ENCODE peak calls at places on chromosomes 7 and 10, in ten cellular contexts. U, V, Z, C, I, T, J, L, X and M are unnamed samples. For H3K36me3, the result is how much of the 10 kb centered on the place peaks cover.

GRCh38 chr7:141700291-141700847 is 1.6 kb downstream of the DENND11 start:
- DNase-seq in U (no peak), V (no peak), Z (no peak), C (no peak), I (no peak), T (no peak), J (no peak), L (no peak), X (no peak), M (no peak)

GRCh38 chr10:49379596-49380410 is 16.1 kb downstream of the DRGX start:
- DNase-seq in U (no peak), V (no peak), Z (no peak), C (peak), I (no peak), T (no peak), J (no peak), L (no peak), X (no peak), M (no peak)

GRCh38 chr10:99660662-99661369 is 1.5 kb downstream of the ENTPD7 start:
- DNase-seq in U (no peak), V (peak), Z (no peak), C (peak), I (no peak), T (no peak), J (no peak), L (no peak), X (no peak), M (no peak)

GRCh38 chr10:12984165-12984747 is 17.3 kb downstream of the CCDC3 start:
- DNase-seq in U (peak), V (peak), Z (no peak), C (no peak), I (no peak), T (no peak), J (no peak), L (no peak), X (no peak), M (no peak)

GRCh38 chr10:44960098-44960480 is 487 bp downstream of the RASSF4 start:
- DNase-seq in U (peak), V (no peak), Z (no peak), C (peak), I (no peak), T (no peak), J (no peak), L (no peak), X (no peak), M (no peak)

GRCh38 chr7:93890041-93890463 is 501 bp downstream of the TFPI2 start:
- DNase-seq in U (peak), V (peak), Z (no peak), C (peak), I (peak), T (peak), J (no peak), L (peak), X (peak), M (no peak)

GRCh38 chr10:96056787-96057186 is 13.4 kb downstream of the CCNJ start:
- DNase-seq in U (no peak), V (no peak), Z (no peak), C (no peak), I (no peak), T (no peak), J (no peak), L (no peak), X (no peak), M (no peak)

GRCh38 chr10:77965294-77965693 is 38.7 kb upstream of the DLG5 start:
- DNase-seq in U (peak), V (peak), Z (no peak), C (no peak), I (no peak), T (no peak), J (no peak), L (no peak), X (no peak), M (no peak)

GRCh38 chr10:28853195-28853594 is 175.9 kb downstream of the BAMBI start:
- DNase-seq in U (peak), V (no peak), Z (no peak), C (no peak), I (no peak), T (no peak), J (no peak), L (no peak), X (no peak), M (no peak)

GRCh38 chr7:84469034-84469433 is 274.4 kb upstream of the SEMA3A start:
- DNase-seq in U (no peak), V (no peak), Z (no peak), C (no peak), I (no peak), T (no peak), J (no peak), L (no peak), X (no peak), M (no peak)

GRCh38 chr10:72334196-72334831 is 20.4 kb downstream of the DNAJB12 start:
- DNase-seq in U (no peak), V (peak), Z (no peak), C (peak), I (peak), T (peak), J (peak), L (peak), X (no peak), M (no peak)

GRCh38 chr7:47186316-47186715 is 395.6 kb downstream of the TNS3 start:
- DNase-seq in U (no peak), V (no peak), Z (no peak), C (no peak), I (no peak), T (no peak), J (no peak), L (no peak), X (no peak), M (no peak)

GRCh38 chr7:123865517-123866117 is 20.6 kb downstream of the HYAL4 start:
- DNase-seq in U (no peak), V (peak), Z (peak), C (peak), I (peak), T (peak), J (no peak), L (peak), X (peak), M (peak)

GRCh38 chr10:48594371-48594770 is 10.5 kb downstream of the ARHGAP22 start:
- DNase-seq in U (no peak), V (no peak), Z (no peak), C (peak), I (no peak), T (no peak), J (no peak), L (no peak), X (no peak), M (no peak)

GRCh38 chr7:84144480-84144879 is 50.1 kb downstream of the SEMA3A start:
- DNase-seq in U (no peak), V (no peak), Z (no peak), C (peak), I (no peak), T (no peak), J (no peak), L (no peak), X (no peak), M (no peak)

GRCh38 chr7:44914992-44915607 is 29.8 kb upstream of the PURB start:
- DNase-seq in U (no peak), V (no peak), Z (no peak), C (no peak), I (no peak), T (no peak), J (no peak), L (no peak), X (no peak), M (no peak)

GRCh38 chr10:28997736-28998135 is 291.1 kb upstream of the LYZL1 start:
- DNase-seq in U (no peak), V (no peak), Z (peak), C (no peak), I (no peak), T (no peak), J (no peak), L (no peak), X (no peak), M (peak)

GRCh38 chr10:12875100-12875499 is 126.4 kb downstream of the CCDC3 start:
- DNase-seq in U (no peak), V (no peak), Z (no peak), C (no peak), I (no peak), T (no peak), J (no peak), L (no peak), X (no peak), M (no peak)

GRCh38 chr7:128831178-128831993 is 1.2 kb downstream of the FLNC start:
- DNase-seq in U (no peak), V (peak), Z (no peak), C (peak), I (no peak), T (peak), J (peak), L (peak), X (peak), M (no peak)

GRCh38 chr7:85186083-85186520 is 754 bp downstream of the SEMA3D start:
- DNase-seq in U (peak), V (peak), Z (peak), C (peak), I (no peak), T (peak), J (no peak), L (peak), X (peak), M (no peak)

GRCh38 chr7:24580283-24580946 is 7.2 kb downstream of the PALS2 start:
- DNase-seq in U (no peak), V (no peak), Z (no peak), C (no peak), I (no peak), T (no peak), J (no peak), L (no peak), X (no peak), M (peak)

GRCh38 chr7:66050990-66051424 is 24.6 kb upstream of the ASL start:
- DNase-seq in U (peak), V (peak), Z (peak), C (peak), I (peak), T (no peak), J (no peak), L (peak), X (no peak), M (peak)

GRCh38 chr7:136692221-136692620 is 176.2 kb upstream of the CHRM2 start:
- DNase-seq in U (no peak), V (no peak), Z (no peak), C (no peak), I (no peak), T (no peak), J (no peak), L (peak), X (no peak), M (no peak)

GRCh38 chr10:8045728-8046494 is 8.6 kb upstream of the GATA3 start:
- DNase-seq in U (no peak), V (no peak), Z (no peak), C (peak), I (no peak), T (no peak), J (no peak), L (no peak), X (no peak), M (no peak)

GRCh38 chr10:101588879-101589278 is 758 bp downstream of the DPCD start:
- DNase-seq in U (no peak), V (peak), Z (no peak), C (peak), I (no peak), T (no peak), J (no peak), L (no peak), X (no peak), M (no peak)

GRCh38 chr10:79098596-79099015 is 29.8 kb downstream of the ZMIZ1 start:
- DNase-seq in U (no peak), V (no peak), Z (no peak), C (no peak), I (no peak), T (no peak), J (no peak), L (no peak), X (no peak), M (no peak)

GRCh38 chr10:128077155-128077875 is 48.9 kb downstream of the MKI67 start:
- DNase-seq in U (peak), V (no peak), Z (no peak), C (no peak), I (no peak), T (no peak), J (no peak), L (no peak), X (no peak), M (no peak)

GRCh38 chr10:128078136-128078969 is 47.9 kb downstream of the MKI67 start:
- DNase-seq in U (peak), V (no peak), Z (no peak), C (peak), I (peak), T (peak), J (no peak), L (peak), X (peak), M (no peak)

GRCh38 chr10:128080641-128081040 is 45.6 kb downstream of the MKI67 start:
- DNase-seq in U (peak), V (no peak), Z (no peak), C (no peak), I (no peak), T (no peak), J (no peak), L (no peak), X (no peak), M (no peak)

GRCh38 chr10:128083191-128083895 is 42.9 kb downstream of the MKI67 start:
- DNase-seq in U (no peak), V (no peak), Z (no peak), C (no peak), I (no peak), T (no peak), J (no peak), L (no peak), X (no peak), M (no peak)

DNA sequence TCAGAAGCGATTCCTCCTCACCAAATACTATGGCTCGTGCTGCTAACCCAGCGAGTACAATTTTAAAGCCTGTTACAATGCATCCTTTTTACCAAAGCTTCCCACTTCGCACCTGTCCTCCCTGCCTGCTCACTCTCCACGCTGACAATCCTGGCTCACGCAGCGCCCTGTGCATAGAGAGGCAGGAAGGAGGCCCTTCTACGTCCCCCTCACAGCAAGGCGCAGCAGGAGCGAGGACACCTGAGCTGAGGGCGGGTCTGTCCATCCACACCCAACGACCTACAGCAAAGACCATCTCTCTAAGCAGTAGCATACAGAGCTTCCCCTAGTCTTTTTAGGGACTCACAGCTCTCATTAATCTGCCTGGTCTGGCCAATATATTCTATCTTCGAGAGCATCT is 46.0 kb downstream of the MKI67 start:
- DNase-seq in U (peak), V (no peak), Z (no peak), C (no peak), I (no peak), T (no peak), J (no peak), L (no peak), X (no peak), M (no peak)
- H3K36me3 ChIP-seq in U (under half), V (under half), Z (under half), C (under half), I (under half), T (under half), J (half or more), L (under half), X (under half), M (under half)

GRCh38 chr10:67923551-67923950 is 39.1 kb downstream of the SIRT1 start:
- DNase-seq in U (no peak), V (no peak), Z (no peak), C (no peak), I (no peak), T (no peak), J (no peak), L (no peak), X (no peak), M (no peak)
- H3K36me3 ChIP-seq in U (half or more), V (under half), Z (under half), C (under half), I (under half), T (under half), J (half or more), L (under half), X (under half), M (under half)

DNA sequence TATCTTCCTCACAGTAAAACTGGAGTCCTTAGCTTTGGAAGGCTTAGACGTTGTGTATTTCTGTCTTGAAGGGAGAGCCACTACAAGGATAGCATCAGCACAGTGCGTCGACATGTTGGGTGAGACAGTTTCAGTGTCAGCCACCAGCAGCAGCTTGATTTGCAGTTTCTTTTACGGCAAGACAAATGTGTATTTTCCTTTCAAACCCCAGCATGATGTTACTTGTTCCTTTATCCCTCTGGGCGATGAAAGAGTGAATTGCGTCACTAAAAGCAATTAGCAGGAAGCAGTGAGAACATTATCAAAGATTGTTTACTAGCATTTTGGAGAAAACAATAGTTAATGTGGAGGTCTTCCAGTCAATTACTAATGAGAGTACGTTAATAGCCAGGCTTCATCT is 156.9 kb upstream of the AOAH start:
- DNase-seq in U (no peak), V (no peak), Z (no peak), C (no peak), I (no peak), T (no peak), J (no peak), L (no peak), X (no peak), M (no peak)
- H3K36me3 ChIP-seq in U (under half), V (under half), Z (under half), C (under half), I (under half), T (under half), J (under half), L (under half), X (under half), M (under half)

DNA sequence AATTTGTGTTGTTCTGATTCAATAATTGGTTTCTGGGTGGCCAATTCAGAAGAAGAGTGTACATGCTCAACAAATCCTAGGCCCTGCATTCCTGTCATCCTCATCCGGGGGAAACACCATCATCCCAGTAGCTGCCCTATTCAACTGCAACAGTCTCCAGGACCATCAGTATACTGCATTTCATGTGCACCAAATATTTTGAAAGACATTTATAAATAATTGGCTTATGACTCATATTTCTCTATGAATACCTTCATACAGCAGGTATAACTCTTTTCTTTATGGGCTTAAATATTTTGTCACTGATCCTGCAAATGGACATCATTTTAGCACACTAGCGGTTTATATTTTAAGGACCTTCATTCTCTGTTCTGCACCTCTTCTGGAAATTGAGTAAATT is 38.0 kb downstream of the CD36 start:
- DNase-seq in U (no peak), V (no peak), Z (no peak), C (no peak), I (no peak), T (no peak), J (no peak), L (no peak), X (no peak), M (no peak)
- H3K36me3 ChIP-seq in U (under half), V (under half), Z (under half), C (under half), I (under half), T (under half), J (half or more), L (under half), X (under half), M (under half)

GRCh38 chr10:131935260-131935659 is 34.5 kb downstream of the PPP2R2D start:
- DNase-seq in U (no peak), V (no peak), Z (no peak), C (no peak), I (no peak), T (no peak), J (no peak), L (no peak), X (no peak), M (no peak)

GRCh38 chr10:131938681-131939080 is 37.9 kb downstream of the PPP2R2D start:
- DNase-seq in U (no peak), V (no peak), Z (no peak), C (no peak), I (peak), T (no peak), J (no peak), L (no peak), X (no peak), M (no peak)

GRCh38 chr10:131937832-131938231 is 37.0 kb downstream of the PPP2R2D start:
- DNase-seq in U (no peak), V (no peak), Z (no peak), C (no peak), I (no peak), T (no peak), J (no peak), L (no peak), X (no peak), M (no peak)

GRCh38 chr10:131934769-131935168 is 34.0 kb downstream of the PPP2R2D start:
- DNase-seq in U (no peak), V (no peak), Z (no peak), C (peak), I (no peak), T (no peak), J (no peak), L (no peak), X (no peak), M (no peak)

GRCh38 chr10:131936756-131937155 is 35.9 kb downstream of the PPP2R2D start:
- DNase-seq in U (no peak), V (no peak), Z (no peak), C (no peak), I (peak), T (no peak), J (no peak), L (no peak), X (no peak), M (no peak)
- H3K36me3 ChIP-seq in U (half or more), V (under half), Z (under half), C (under half), I (under half), T (under half), J (half or more), L (under half), X (under half), M (under half)

GRCh38 chr7:107948645-107949442 is 54.1 kb downstream of the LAMB1 start:
- DNase-seq in U (no peak), V (peak), Z (no peak), C (no peak), I (no peak), T (no peak), J (no peak), L (no peak), X (no peak), M (peak)

GRCh38 chr7:107945332-107945731 is 54.3 kb downstream of the DLD start:
- DNase-seq in U (no peak), V (no peak), Z (no peak), C (no peak), I (no peak), T (no peak), J (no peak), L (no peak), X (no peak), M (no peak)

GRCh38 chr7:107944776-107945175 is 53.8 kb downstream of the DLD start:
- DNase-seq in U (no peak), V (no peak), Z (no peak), C (no peak), I (no peak), T (no peak), J (no peak), L (no peak), X (no peak), M (no peak)

GRCh38 chr7:107946451-107946850 is 55.5 kb downstream of the DLD start:
- DNase-seq in U (no peak), V (peak), Z (no peak), C (no peak), I (no peak), T (no peak), J (no peak), L (no peak), X (no peak), M (no peak)

GRCh38 chr7:107946881-107947280 is 55.9 kb downstream of the DLD start:
- DNase-seq in U (no peak), V (no peak), Z (no peak), C (no peak), I (no peak), T (no peak), J (no peak), L (no peak), X (no peak), M (no peak)
- H3K36me3 ChIP-seq in U (half or more), V (half or more), Z (under half), C (under half), I (under half), T (under half), J (half or more), L (half or more), X (half or more), M (under half)

GRCh38 chr7:99363286-99363685 is 11.2 kb upstream of the ARPC1B start:
- DNase-seq in U (no peak), V (no peak), Z (no peak), C (no peak), I (no peak), T (no peak), J (no peak), L (no peak), X (no peak), M (no peak)
- H3K36me3 ChIP-seq in U (half or more), V (half or more), Z (under half), C (under half), I (under half), T (under half), J (half or more), L (half or more), X (half or more), M (under half)

GRCh38 chr10:112960151-112960681 is 10.2 kb downstream of the TCF7L2 start:
- DNase-seq in U (no peak), V (peak), Z (no peak), C (peak), I (no peak), T (no peak), J (no peak), L (no peak), X (no peak), M (no peak)
- H3K36me3 ChIP-seq in U (under half), V (under half), Z (under half), C (under half), I (under half), T (under half), J (under half), L (under half), X (under half), M (under half)